ENCODE peak calls at places on chromosomes 6 and 20, in nine cellular contexts. E is M059J; N is stimulated activated CD4-positive, alpha-beta T cell treated with anti-CD3 and anti-CD28 coated beads, TNF-alpha, amount 100 ng/mL, for 1 hour; V is activated naive CD8-positive, alpha-beta T cell treated with anti-CD3 and anti-CD28 coated beads, Interleukin-2, amount 50 U/mL, for 24 hours; I is stimulated activated CD8-positive, alpha-beta memory T cell treated with anti-CD3 and anti-CD28 coated beads, Interleukin-7, amount 100 ng/mL, for 1 hour; R is glutamatergic neuron; J is stimulated activated naive B cell treated with anti-CD40 and anti-IgM and Interleukin-4, amounts not matched to agents 10 μg/mL and 1 μg/mL and 100 μg/mL, for 72 hours; X is NCI-H774; C is iris pigment epithelial cell. U is an unnamed sample.

GRCh38 chr6:20948531-20948930 is 414.3 kb downstream of the CDKAL1 start:
- DNase-seq in E (no peak), R (no peak), I (no peak), N (no peak), V (no peak), X (no peak), J (no peak), C (no peak), U (no peak)

GRCh38 chr6:53541900-53542299 is 3.0 kb downstream of the GCLC start:
- DNase-seq in N (no peak), C (no peak), V (no peak), I (no peak), E (no peak), R (no peak), X (no peak), J (no peak), U (no peak)

GRCh38 chr6:154319231-154319858 is 37.3 kb downstream of the IPCEF1 start:
- DNase-seq in C (peak), I (no peak), N (no peak), X (peak), E (peak), V (no peak), R (no peak), J (no peak), U (peak)

GRCh38 chr6:162442675-162443074 is 284.9 kb downstream of the PRKN start:
- DNase-seq in V (no peak), N (no peak), E (no peak), C (no peak), X (peak), I (no peak), J (no peak), R (peak), U (no peak)

GRCh38 chr6:43951063-43951755 is 176.0 kb downstream of the MRPL14 start:
- DNase-seq in R (peak), V (peak), I (no peak), C (peak), N (no peak), J (peak), E (peak), X (peak), U (no peak)

GRCh38 chr6:145112711-145113148 is 622.6 kb downstream of the EPM2A start:
- DNase-seq in X (no peak), V (no peak), I (no peak), R (no peak), J (no peak), N (no peak), E (peak), C (peak), U (peak)

GRCh38 chr6:63565058-63565726 is 7.1 kb upstream of the LOC128125822 start:
- DNase-seq in E (peak), C (no peak), N (no peak), V (no peak), R (no peak), I (no peak), J (no peak), X (no peak), U (no peak)

GRCh38 chr6:75546401-75546800 is 52.8 kb upstream of the FILIP1 start:
- DNase-seq in X (no peak), C (peak), R (no peak), N (no peak), V (no peak), I (no peak), J (no peak), E (peak), U (peak)

GRCh38 chr20:58017237-58017969 is 211.1 kb downstream of the ANKRD60 start:
- DNase-seq in E (peak), J (no peak), V (no peak), X (no peak), C (peak), N (no peak), I (no peak), R (no peak), U (no peak)

GRCh38 chr6:118752803-118753202 is 101.4 kb upstream of the CEP85L start:
- DNase-seq in I (no peak), N (no peak), V (no peak), C (no peak), J (no peak), X (no peak), E (no peak), R (no peak), U (no peak)

GRCh38 chr6:139482184-139482751 is 107.8 kb upstream of the CITED2 start:
- DNase-seq in N (no peak), E (no peak), X (no peak), I (no peak), R (no peak), C (peak), V (no peak), J (no peak), U (no peak)

GRCh38 chr6:91299544-91300491 is 712.9 kb upstream of the MAP3K7 start:
- DNase-seq in R (no peak), I (no peak), X (peak), J (no peak), E (peak), C (peak), V (no peak), N (no peak), U (no peak)

GRCh38 chr20:19750907-19751636 is 7.0 kb upstream of the RIN2 start:
- DNase-seq in C (no peak), I (no peak), J (peak), X (no peak), E (no peak), V (no peak), R (no peak), N (no peak), U (no peak)

GRCh38 chr20:48003021-48003420 is 217.7 kb upstream of the SULF2 start:
- DNase-seq in J (no peak), X (no peak), C (no peak), R (no peak), I (no peak), E (no peak), V (no peak), N (no peak), U (no peak)

GRCh38 chr6:27177454-27178000 is 70.0 kb upstream of the PRSS16 start:
- DNase-seq in X (peak), I (no peak), C (peak), R (peak), N (peak), E (peak), J (peak), V (peak), U (peak)

GRCh38 chr20:57264151-57264792 is 2.2 kb downstream of the BMP7 start:
- DNase-seq in N (no peak), I (no peak), E (no peak), C (no peak), R (no peak), J (no peak), V (peak), X (no peak), U (no peak)

GRCh38 chr6:97133071-97133470 is 149.9 kb downstream of the MMS22L start:
- DNase-seq in E (peak), N (no peak), X (peak), V (no peak), R (no peak), C (peak), I (no peak), J (no peak), U (no peak)

GRCh38 chr6:135182993-135183531 is 2.0 kb downstream of the MYB start:
- DNase-seq in X (peak), V (peak), J (peak), N (peak), R (peak), C (no peak), I (no peak), E (peak), U (no peak)

GRCh38 chr6:15879372-15880261 is 216.8 kb upstream of the DTNBP1 start:
- DNase-seq in I (peak), N (peak), E (peak), J (peak), V (peak), X (peak), R (no peak), C (peak), U (peak)

GRCh38 chr20:10242166-10242565 is 23.5 kb downstream of the SNAP25 start:
- DNase-seq in E (no peak), N (no peak), C (no peak), I (no peak), V (no peak), J (no peak), R (no peak), X (no peak), U (peak)